ENCODE peak calls at places on chromosomes 1 and 21, in nine cellular contexts. G is NCI-H345, C is HuH-7.5, D is SW 1271, R is HEK293T, I is right atrium auricular region, H is Right ventricle myocardium superior, N is HCT116, F is GM13977. X is an unnamed sample.

GRCh38 chr1:65432918-65433317 is 12.4 kb downstream of the LEPR start:
- DNase-seq in N (no peak), H (no peak), C (no peak), I (no peak), G (no peak), F (no peak), D (no peak), R (no peak), X (no peak)

GRCh38 chr1:15958788-15959187 is 17.1 kb downstream of the ZBTB17 start:
- DNase-seq in D (no peak), G (no peak), F (no peak), N (no peak), I (no peak), H (no peak), C (no peak), R (no peak), X (no peak)

GRCh38 chr21:16608209-16608830 is 878.5 kb downstream of the USP25 start:
- DNase-seq in C (no peak), R (no peak), N (no peak), I (no peak), F (no peak), G (no peak), D (no peak), H (no peak), X (no peak)

GRCh38 chr1:13585996-13586395 is 2.4 kb downstream of the PDPN start:
- DNase-seq in G (no peak), I (no peak), F (no peak), H (no peak), N (no peak), R (no peak), C (no peak), D (no peak), X (no peak)

GRCh38 chr1:100353988-100354387 is 1.7 kb downstream of the CDC14A start:
- DNase-seq in I (no peak), D (peak; percentile 74), N (peak; percentile 50), H (no peak), G (no peak), F (no peak), C (peak; percentile 42), R (peak; percentile 27), X (peak; percentile 42)

GRCh38 chr1:161791889-161792655 is 26.0 kb downstream of the ATF6 start:
- DNase-seq in I (no peak), R (no peak), D (no peak), F (no peak), G (no peak), C (no peak), N (no peak), H (no peak), X (no peak)

GRCh38 chr21:33973268-33973667 is 57.7 kb upstream of the ATP5PO start:
- DNase-seq in D (no peak), G (no peak), I (no peak), F (no peak), R (peak; percentile 3), N (no peak), C (no peak), H (no peak), X (no peak)

GRCh38 chr1:33089457-33089856 is 8.5 kb downstream of the AZIN2 start:
- DNase-seq in F (no peak), R (no peak), G (no peak), C (no peak), I (no peak), N (no peak), D (no peak), H (no peak), X (no peak)

GRCh38 chr1:81179239-81179638 is 621.5 kb upstream of the ADGRL2 start:
- DNase-seq in C (peak; percentile 30), H (no peak), N (peak; percentile 19), I (no peak), G (no peak), F (no peak), D (peak; percentile 12), R (no peak), X (no peak)

GRCh38 chr21:29673096-29673610 is 266.6 kb downstream of the GRIK1 start:
- DNase-seq in C (no peak), G (no peak), H (no peak), R (no peak), N (no peak), I (no peak), F (no peak), D (no peak), X (no peak)

GRCh38 chr1:36706416-36706815 is 223.7 kb upstream of the CSF3R start:
- DNase-seq in I (no peak), N (no peak), F (no peak), C (no peak), G (no peak), H (no peak), D (no peak), R (no peak), X (no peak)

GRCh38 chr21:26776320-26777021 is 68.7 kb downstream of the ADAMTS1 start:
- DNase-seq in N (no peak), R (no peak), F (no peak), H (no peak), C (no peak), G (no peak), D (no peak), I (no peak), X (no peak)

GRCh38 chr1:181090653-181091126 is 2.2 kb downstream of the IER5 start:
- DNase-seq in F (no peak), D (no peak), C (no peak), G (no peak), R (no peak), N (no peak), H (no peak), I (no peak), X (peak; percentile 43)

GRCh38 chr1:40382110-40382464 is 8.6 kb downstream of the SMAP2 start:
- DNase-seq in G (no peak), D (no peak), C (no peak), R (no peak), F (no peak), N (no peak), H (no peak), I (no peak), X (no peak)

GRCh38 chr1:160997323-160998038 is 23.5 kb downstream of the F11R start:
- DNase-seq in N (peak; percentile 51), C (peak; percentile 39), H (peak; percentile 76), I (peak; percentile 79), R (peak; percentile 70), G (peak; percentile 21), D (peak; percentile 66), F (peak; percentile 62), X (peak; percentile 82)

GRCh38 chr21:31213787-31214186 is 130.3 kb downstream of the TIAM1 start:
- DNase-seq in D (no peak), H (no peak), I (no peak), N (no peak), R (no peak), F (no peak), G (no peak), C (no peak), X (no peak)

GRCh38 chr1:207062058-207062457 is 9.0 kb downstream of the PFKFB2 start:
- DNase-seq in D (no peak), I (no peak), G (no peak), H (no peak), R (no peak), F (no peak), N (no peak), C (no peak), X (no peak)

GRCh38 chr1:233282582-233282886 is 13.0 kb downstream of the PCNX2 start:
- DNase-seq in R (no peak), C (no peak), F (no peak), H (no peak), N (no peak), I (no peak), G (no peak), D (no peak), X (no peak)

GRCh38 chr1:207823880-207824566 is 72.2 kb downstream of the CD46 start:
- DNase-seq in N (peak; percentile 37), R (peak; percentile 41), H (peak; percentile 87), G (no peak), F (peak; percentile 62), C (no peak), I (peak; percentile 93), D (peak; percentile 4), X (peak; percentile 95)

GRCh38 chr1:6113116-6113515 is 67.0 kb downstream of the CHD5 start:
- DNase-seq in H (no peak), D (no peak), F (no peak), N (no peak), G (no peak), I (no peak), C (no peak), R (no peak), X (no peak)

GRCh38 chr1:234206651-234207284 is 166.5 kb upstream of the COA6 start:
- DNase-seq in C (no peak), N (peak; percentile 81), D (peak; percentile 74), R (no peak), G (no peak), F (no peak), I (peak; percentile 55), H (no peak), X (no peak)

GRCh38 chr1:82392513-82392912 is 591.8 kb downstream of the ADGRL2 start:
- DNase-seq in N (no peak), F (no peak), R (no peak), G (no peak), C (no peak), I (no peak), H (no peak), D (no peak), X (no peak)

GRCh38 chr1:226603030-226603960 is 54.7 kb downstream of the STUM start:
- DNase-seq in C (no peak), H (peak; percentile 81), R (no peak), G (no peak), F (no peak), N (no peak), D (no peak), I (peak; percentile 86), X (no peak)